ENCODE peak calls at places on chromosomes 7 and 10, in four cellular contexts. C is heart left ventricle, T is WERI-Rb-1, A is brain microvascular endothelial cell. V is an unnamed sample.

GRCh38 chr10:97179731-97180366 is 5.9 kb downstream of the SLIT1 start:
- DNase-seq in T (peak), C (no peak), A (no peak), V (no peak)

GRCh38 chr7:96282835-96283234 is 39.1 kb downstream of the SLC25A13 start:
- DNase-seq in A (no peak), C (no peak), T (no peak), V (no peak)

GRCh38 chr10:12500406-12501303 is 151.3 kb downstream of the CAMK1D start:
- DNase-seq in T (peak), C (peak), A (peak), V (peak)

GRCh38 chr10:132272767-132273090 is 35.0 kb downstream of the STK32C start:
- DNase-seq in A (no peak), C (no peak), T (no peak), V (no peak)

GRCh38 chr7:31955021-31955420 is 115.2 kb downstream of the PDE1C start:
- DNase-seq in T (no peak), A (peak), C (no peak), V (no peak)

GRCh38 chr7:1555046-1555812 is 776 bp downstream of the TMEM184A start:
- DNase-seq in A (peak), T (peak), C (no peak), V (peak)

GRCh38 chr7:153934048-153934447 is 118.2 kb upstream of the DPP6 start:
- DNase-seq in T (no peak), C (no peak), A (no peak), V (no peak)

GRCh38 chr10:74077416-74077815 is 73.2 kb downstream of the AP3M1 start:
- DNase-seq in T (no peak), A (no peak), C (no peak), V (no peak)

GRCh38 chr10:119652361-119652760 is 1.2 kb downstream of the BAG3 start:
- DNase-seq in C (no peak), A (no peak), T (no peak), V (peak)

GRCh38 chr7:10237306-10237705 is 736.4 kb upstream of the PHF14 start:
- DNase-seq in A (peak), C (peak), T (no peak), V (no peak)

GRCh38 chr10:91033536-91033935 is 112.6 kb upstream of the ANKRD1 start:
- DNase-seq in A (no peak), T (no peak), C (no peak), V (no peak)

GRCh38 chr10:54444184-54444583 is 356.8 kb downstream of the PCDH15 start:
- DNase-seq in T (no peak), A (no peak), C (no peak), V (no peak)

GRCh38 chr10:49153971-49154370 is 20.1 kb upstream of the FAM170B start:
- DNase-seq in C (no peak), A (peak), T (no peak), V (peak)

GRCh38 chr10:18583575-18584270 is 67.7 kb downstream of the NSUN6 start:
- DNase-seq in A (no peak), T (no peak), C (no peak), V (peak)

GRCh38 chr10:48331436-48331835 is 25.0 kb downstream of the MAPK8 start:
- DNase-seq in A (no peak), C (no peak), T (no peak), V (no peak)

GRCh38 chr10:24381235-24382010 is 172.5 kb downstream of the KIAA1217 start:
- DNase-seq in T (peak), C (no peak), A (no peak), V (no peak)

GRCh38 chr10:89738551-89739209 is 37.3 kb downstream of the KIF20B start:
- DNase-seq in C (no peak), A (no peak), T (no peak), V (no peak)

GRCh38 chr7:133888061-133888930 is 238.8 kb upstream of the LRGUK start:
- DNase-seq in C (no peak), A (no peak), T (no peak), V (no peak)

GRCh38 chr7:105642264-105642663 is 61.0 kb upstream of the EFCAB10 start:
- DNase-seq in C (no peak), T (no peak), A (no peak), V (no peak)

GRCh38 chr7:151265351-151265931 is 16.9 kb upstream of the SMARCD3 start:
- DNase-seq in T (no peak), C (no peak), A (no peak), V (no peak)

GRCh38 chr7:82413237-82413636 is 30.3 kb downstream of the CACNA2D1 start:
- DNase-seq in C (no peak), T (no peak), A (no peak), V (peak)

GRCh38 chr7:96233528-96234154 is 88.3 kb downstream of the SLC25A13 start:
- DNase-seq in C (no peak), A (no peak), T (no peak), V (no peak)

GRCh38 chr10:2201534-2202104 is 464.3 kb upstream of the ADARB2 start:
- DNase-seq in C (no peak), T (no peak), A (no peak), V (no peak)

GRCh38 chr10:127880557-127880956 is 12.2 kb downstream of the CLRN3 start:
- DNase-seq in A (no peak), C (no peak), T (no peak), V (no peak)

GRCh38 chr7:1725766-1726630 is 55.9 kb downstream of the ELFN1 start:
- DNase-seq in A (no peak), T (no peak), C (peak), V (no peak)

GRCh38 chr7:147509052-147509480 is 1081.5 kb upstream of the C7orf33 start:
- DNase-seq in T (no peak), A (peak), C (no peak), V (peak)

GRCh38 chr7:73850781-73851207 is 8.5 kb upstream of the METTL27 start:
- DNase-seq in A (peak), C (no peak), T (no peak), V (peak)

GRCh38 chr10:71068811-71069411 is 143.5 kb upstream of the UNC5B start:
- DNase-seq in C (peak), T (peak), A (peak), V (peak)

GRCh38 chr10:33947563-33947962 is 613.1 kb upstream of the NRP1 start:
- DNase-seq in C (no peak), T (no peak), A (no peak), V (no peak)

GRCh38 chr10:50312464-50313437 is 61.4 kb upstream of the ASAH2 start:
- DNase-seq in A (peak), C (no peak), T (no peak), V (peak)

GRCh38 chr7:79064187-79064823 is 389.2 kb downstream of the MAGI2 start:
- DNase-seq in A (no peak), T (no peak), C (no peak), V (peak)

GRCh38 chr7:117323877-117324699 is 1.2 kb upstream of the WNT2 start:
- DNase-seq in A (peak), C (peak), T (no peak), V (peak)

GRCh38 chr10:58943234-58943633 is 233.2 kb upstream of the PHYHIPL start:
- DNase-seq in C (no peak), A (peak), T (no peak), V (no peak)

GRCh38 chr10:124403548-124403947 is 15.2 kb downstream of the OAT start:
- DNase-seq in C (no peak), A (peak), T (peak), V (peak)

GRCh38 chr10:86969421-86970041 is 1.2 kb downstream of the ADIRF start:
- DNase-seq in T (no peak), C (no peak), A (no peak), V (peak)

GRCh38 chr10:86972613-86973380 is 4.5 kb downstream of the ADIRF start:
- DNase-seq in A (no peak), C (no peak), T (no peak), V (no peak)

GRCh38 chr10:86970152-86970886 is 2.0 kb downstream of the ADIRF start:
- DNase-seq in T (no peak), C (peak), A (no peak), V (peak)

GRCh38 chr10:86970887-86971145 is 2.5 kb downstream of the ADIRF start:
- DNase-seq in T (no peak), A (no peak), C (no peak), V (no peak)

GRCh38 chr10:86971146-86971991 is 3.1 kb downstream of the ADIRF start:
- DNase-seq in C (peak), A (peak), T (no peak), V (peak)
- TF ChIP-seq CTCF in C (no peak), A (peak), T (no peak), V (no peak)

GRCh38 chr7:46170021-46170420 is 248.9 kb upstream of the IGFBP3 start:
- DNase-seq in A (no peak), T (no peak), C (no peak), V (no peak)

GRCh38 chr7:46174192-46174572 is 253.1 kb upstream of the IGFBP3 start:
- DNase-seq in C (no peak), T (no peak), A (no peak), V (no peak)

GRCh38 chr7:46170792-46171191 is 249.7 kb upstream of the IGFBP3 start:
- DNase-seq in C (no peak), T (no peak), A (no peak), V (no peak)

GRCh38 chr7:46175221-46175620 is 254.1 kb upstream of the IGFBP3 start:
- DNase-seq in A (no peak), T (no peak), C (no peak), V (no peak)

DNA sequence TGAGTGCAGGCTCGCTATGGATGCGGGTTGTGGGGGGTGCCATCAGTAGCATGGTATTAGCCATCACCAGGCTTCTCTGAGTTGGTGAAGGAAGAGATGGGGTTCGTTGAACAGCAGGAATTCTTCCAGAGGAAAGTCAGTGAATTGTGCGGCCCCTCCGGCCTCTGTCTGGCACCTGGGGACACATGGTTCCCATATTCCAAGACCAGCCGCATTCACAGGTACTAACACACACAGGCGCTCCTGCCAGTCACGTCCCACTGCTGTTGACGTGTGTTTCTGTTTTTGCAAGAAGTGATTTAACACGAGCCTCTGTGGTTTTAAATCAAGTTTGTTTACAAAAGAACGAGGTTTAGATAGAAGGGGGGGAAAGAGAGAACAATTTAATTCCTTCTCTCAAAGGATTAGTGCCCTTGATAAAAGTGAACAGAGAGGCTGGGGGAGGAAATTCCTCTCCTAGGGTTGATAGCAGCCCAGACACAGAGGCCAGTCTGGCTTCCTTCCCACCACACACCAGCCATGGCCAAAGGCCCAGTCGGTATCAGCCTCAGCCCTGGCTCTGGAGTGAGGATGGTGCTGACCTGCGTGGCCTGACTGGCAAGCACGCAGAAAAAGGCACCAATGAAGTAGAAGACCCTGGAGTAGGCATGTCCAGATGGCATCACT is 252.6 kb upstream of the IGFBP3 start:
- DNase-seq in A (no peak), T (no peak), C (peak), V (peak)
- H3K4me3 ChIP-seq in A (no peak), T (no peak), C (no peak), V (no peak)

DNA sequence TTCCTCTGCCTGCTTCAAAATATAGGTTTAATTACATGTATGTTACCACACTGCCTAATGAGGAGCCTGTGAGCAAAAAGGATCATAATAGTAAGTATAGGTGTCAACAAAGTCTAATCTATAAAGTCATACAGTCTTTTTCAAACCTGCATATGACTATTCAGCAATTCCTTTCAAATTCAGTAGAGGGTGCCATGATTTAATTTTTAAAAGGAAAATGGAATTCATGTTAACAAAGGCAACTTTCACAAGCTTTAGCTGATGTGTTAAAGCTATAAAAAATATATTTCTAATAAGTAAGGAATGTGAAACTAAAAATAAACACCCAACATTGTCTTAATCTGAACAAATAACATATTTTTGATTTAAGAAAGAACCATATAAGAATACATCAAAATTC is 52.1 kb downstream of the MPP7 start:
- DNase-seq in A (no peak), C (no peak), T (no peak), V (peak)
- TF ChIP-seq CTCF in A (peak), C (peak), T (no peak), V (peak)

DNA sequence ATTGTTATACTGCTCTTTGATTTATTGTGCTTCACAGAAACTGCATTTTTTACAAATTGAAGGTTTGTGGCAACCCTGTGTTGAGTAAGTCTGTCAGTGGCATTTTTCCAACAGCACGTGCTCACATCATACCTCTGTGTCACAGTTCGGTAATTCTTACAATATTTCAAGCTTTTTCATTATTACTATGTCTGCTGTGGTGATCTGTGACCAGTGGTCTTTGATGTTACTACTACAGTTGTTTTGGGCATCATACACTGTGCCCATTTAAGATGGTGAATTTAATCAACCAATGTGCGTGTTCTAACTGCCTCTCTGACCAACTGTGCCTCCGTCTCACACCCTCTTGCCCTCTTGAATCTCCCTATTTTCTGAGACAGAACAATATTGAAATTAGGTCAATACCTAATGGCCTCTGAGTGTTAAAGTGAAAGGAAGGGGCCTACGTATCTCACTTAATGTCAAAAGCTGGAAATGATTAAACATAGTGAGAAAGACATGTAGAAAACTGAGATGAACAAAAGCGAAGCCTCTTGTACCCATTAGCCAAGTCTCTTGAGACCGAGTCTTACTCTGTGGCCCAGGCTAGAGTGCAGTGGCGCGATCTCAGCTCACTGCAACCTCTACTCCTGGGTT is 20.2 kb upstream of the ASL start:
- DNase-seq in T (no peak), A (peak), C (no peak), V (peak)
- H3K4me3 ChIP-seq in T (no peak), A (no peak), C (no peak), V (no peak)

DNA sequence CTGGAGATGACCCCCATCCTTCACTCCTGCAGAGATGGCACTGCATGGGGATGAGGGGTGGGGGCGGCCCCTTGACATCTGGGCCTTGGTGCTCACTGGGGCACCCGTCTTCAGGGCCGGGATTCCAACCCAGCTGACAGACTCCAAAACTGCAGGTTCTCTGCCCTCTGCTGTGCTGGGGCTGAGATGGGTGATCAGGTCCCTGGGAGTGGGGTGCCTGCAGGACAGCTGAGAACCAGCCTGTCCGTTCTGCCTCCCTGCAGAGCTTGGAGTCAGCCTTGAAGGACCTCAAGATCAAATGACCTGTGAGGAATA is 14.3 kb downstream of the PDAP1 start:
- DNase-seq in C (no peak), T (no peak), A (no peak), V (no peak)
- TF ChIP-seq CTCF in C (no peak), T (no peak), A (no peak), V (no peak)

GRCh38 chr7:128131701-128132100 is 100.5 kb upstream of the LRRC4 start:
- DNase-seq in A (no peak), C (no peak), T (no peak), V (peak)

GRCh38 chr7:128128401-128128800 is 97.2 kb upstream of the LRRC4 start:
- DNase-seq in A (no peak), T (no peak), C (no peak), V (no peak)

GRCh38 chr7:128132426-128133069 is 101.3 kb upstream of the LRRC4 start:
- DNase-seq in A (no peak), C (no peak), T (no peak), V (no peak)

GRCh38 chr7:128129224-128129864 is 98.1 kb upstream of the LRRC4 start:
- DNase-seq in A (no peak), C (no peak), T (no peak), V (no peak)

DNA sequence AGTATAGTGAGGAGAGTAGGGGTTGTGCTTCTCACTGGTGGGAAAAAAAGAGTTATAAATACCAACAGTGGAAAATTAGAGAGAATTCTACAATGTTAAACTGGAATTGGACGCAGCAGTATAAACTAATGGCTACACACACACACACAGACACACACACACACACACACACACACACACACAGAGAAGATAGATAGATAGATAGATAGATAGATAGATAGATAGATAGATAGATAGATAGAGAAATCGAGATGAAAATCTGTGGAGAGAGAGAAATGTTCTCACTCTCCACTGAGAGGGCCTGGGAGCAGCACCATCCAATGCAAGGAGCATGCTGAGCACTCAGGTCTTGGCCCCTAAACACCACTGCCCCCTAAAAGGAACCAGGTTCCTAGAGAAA is 99.9 kb upstream of the LRRC4 start:
- DNase-seq in C (no peak), A (no peak), T (no peak), V (no peak)
- H3K4me3 ChIP-seq in C (no peak), A (no peak), T (no peak), V (no peak)

GRCh38 chr10:31353574-31353973 is 34.6 kb downstream of the ZEB1 start:
- DNase-seq in T (no peak), C (no peak), A (peak), V (peak)
- TF ChIP-seq CTCF in T (no peak), C (no peak), A (no peak), V (peak)

V was measured in fibroblast of the aortic adventitia.